ENCODE peak calls at places on chromosomes 3 and 15, in five cellular contexts. I is H9, B is H1, S is neuronal stem cell, Q is mesenchymal stem cell. F is an unnamed sample.

GRCh38 chr3:42844815-42845214 is 30.9 kb downstream of the CYP8B1 start:
- DNase-seq in I (no peak), B (no peak), S (no peak), Q (no peak), F (no peak)

GRCh38 chr15:63969652-63970421 is 76.4 kb downstream of the DAPK2 start:
- DNase-seq in I (peak), B (no peak), S (no peak), Q (no peak), F (no peak)

GRCh38 chr3:146163584-146163983 is 2.6 kb upstream of the PLOD2 start:
- DNase-seq in I (no peak), B (no peak), S (no peak), Q (peak), F (peak)

GRCh38 chr3:171195686-171196085 is 169.2 kb upstream of the SLC2A2 start:
- DNase-seq in I (no peak), B (no peak), S (no peak), Q (no peak), F (no peak)

GRCh38 chr3:58419782-58420512 is 13.7 kb downstream of the PDHB start:
- DNase-seq in I (no peak), B (no peak), S (no peak), Q (peak), F (peak)

GRCh38 chr3:194755689-194756459 is 70.2 kb downstream of the FAM43A start:
- DNase-seq in I (no peak), B (no peak), S (no peak), Q (no peak), F (no peak)

GRCh38 chr3:188092648-188093047 is 61.3 kb upstream of the LPP start:
- DNase-seq in I (no peak), B (no peak), S (no peak), Q (peak), F (peak)

GRCh38 chr3:10585945-10586344 is 80.6 kb upstream of the ATP2B2 start:
- DNase-seq in I (no peak), B (no peak), S (no peak), Q (no peak), F (no peak)

GRCh38 chr3:56923546-56924224 is 121.9 kb upstream of the ARHGEF3 start:
- DNase-seq in I (no peak), B (no peak), S (no peak), Q (peak), F (peak)

GRCh38 chr3:88220126-88220525 is 70.4 kb downstream of the C3orf38 start:
- DNase-seq in I (no peak), B (no peak), S (no peak), Q (no peak), F (no peak)

GRCh38 chr15:30001592-30001991 is 81.2 kb upstream of the GOLGA8J start:
- DNase-seq in I (no peak), B (no peak), S (no peak), Q (no peak), F (no peak)

GRCh38 chr15:66617137-66618090 is 51.6 kb upstream of the LCTL start:
- DNase-seq in I (no peak), B (no peak), S (no peak), Q (peak), F (peak)

GRCh38 chr3:27322634-27323033 is 46.5 kb downstream of the NEK10 start:
- DNase-seq in I (no peak), B (no peak), S (no peak), Q (no peak), F (no peak)

GRCh38 chr15:78212546-78213424 is 21.6 kb downstream of the ACSBG1 start:
- DNase-seq in I (no peak), B (no peak), S (no peak), Q (peak), F (peak)

GRCh38 chr3:178434206-178434805 is 101.9 kb upstream of the KCNMB2 start:
- DNase-seq in I (no peak), B (no peak), S (no peak), Q (peak), F (no peak)

GRCh38 chr3:197494366-197495058 is 61.3 kb downstream of the BDH1 start:
- DNase-seq in I (no peak), B (no peak), S (no peak), Q (no peak), F (no peak)

GRCh38 chr3:187799942-187800637 is 54.8 kb upstream of the BCL6 start:
- DNase-seq in I (no peak), B (no peak), S (no peak), Q (no peak), F (peak)

GRCh38 chr15:26974120-26974780 is 3.3 kb downstream of the GABRG3 start:
- DNase-seq in I (peak), B (no peak), S (peak), Q (no peak), F (peak)

GRCh38 chr3:51390600-51391074 is 448 bp upstream of the RBM15B start:
- DNase-seq in I (no peak), B (no peak), S (no peak), Q (no peak), F (no peak)
- H3K14ac ChIP-seq in I (no peak), B (no peak), S (no peak), Q (no peak), F (peak)

DNA sequence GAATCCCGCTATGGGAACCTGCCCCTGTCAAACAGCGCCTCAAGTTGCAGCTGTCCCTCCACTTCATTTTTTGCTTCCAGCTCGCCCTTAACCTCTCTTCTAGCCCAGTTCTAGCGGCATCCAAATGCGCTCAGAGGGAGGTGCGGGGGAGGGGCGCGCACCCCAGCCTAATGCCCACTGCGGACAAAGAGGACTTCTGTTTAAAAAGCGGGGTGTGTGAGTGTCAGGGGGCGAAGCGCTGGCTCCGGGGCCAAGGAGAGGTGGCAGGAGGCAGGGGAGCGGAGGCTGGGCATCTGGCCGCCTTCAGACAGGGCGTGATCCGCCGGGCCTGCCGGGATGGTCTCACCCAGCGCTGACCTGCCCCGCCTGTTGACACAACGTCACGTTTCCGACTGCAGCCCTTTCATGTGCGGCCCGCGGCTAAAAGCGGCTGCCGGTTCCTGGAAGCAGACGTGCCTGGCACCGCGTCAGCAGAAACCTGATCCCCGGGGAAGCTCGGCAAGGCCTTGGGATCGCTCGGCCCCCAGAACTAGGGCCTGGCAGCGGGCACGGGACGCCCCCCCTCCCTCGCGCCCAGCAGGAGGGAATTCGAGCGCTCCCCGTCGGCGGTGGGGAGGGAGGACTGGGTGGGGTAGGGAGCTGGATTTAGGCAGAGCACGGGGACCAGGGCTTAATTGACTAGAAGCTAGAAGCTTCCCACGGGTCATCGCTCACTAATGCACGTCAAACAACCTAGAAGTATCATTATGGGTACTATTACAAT is 7.6 kb downstream of the BHLHE40 start:
- DNase-seq in I (peak), B (peak), S (peak), Q (peak), F (peak)
- H3K4ac ChIP-seq in I (no peak), B (no peak), S (no peak), Q (peak), F (peak)

GRCh38 chr15:41416742-41417417 is at the start of gene RTF1:
- DNase-seq in I (peak), B (peak), S (peak), Q (peak), F (peak)
- H3K14ac ChIP-seq in I (peak), B (no peak), S (peak), Q (no peak), F (peak)

GRCh38 chr3:47161983-47162694 is 1.8 kb downstream of the SETD2 start:
- DNase-seq in I (no peak), B (no peak), S (no peak), Q (peak), F (no peak)
- H3K4ac ChIP-seq in I (no peak), B (no peak), S (no peak), Q (no peak), F (no peak)

DNA sequence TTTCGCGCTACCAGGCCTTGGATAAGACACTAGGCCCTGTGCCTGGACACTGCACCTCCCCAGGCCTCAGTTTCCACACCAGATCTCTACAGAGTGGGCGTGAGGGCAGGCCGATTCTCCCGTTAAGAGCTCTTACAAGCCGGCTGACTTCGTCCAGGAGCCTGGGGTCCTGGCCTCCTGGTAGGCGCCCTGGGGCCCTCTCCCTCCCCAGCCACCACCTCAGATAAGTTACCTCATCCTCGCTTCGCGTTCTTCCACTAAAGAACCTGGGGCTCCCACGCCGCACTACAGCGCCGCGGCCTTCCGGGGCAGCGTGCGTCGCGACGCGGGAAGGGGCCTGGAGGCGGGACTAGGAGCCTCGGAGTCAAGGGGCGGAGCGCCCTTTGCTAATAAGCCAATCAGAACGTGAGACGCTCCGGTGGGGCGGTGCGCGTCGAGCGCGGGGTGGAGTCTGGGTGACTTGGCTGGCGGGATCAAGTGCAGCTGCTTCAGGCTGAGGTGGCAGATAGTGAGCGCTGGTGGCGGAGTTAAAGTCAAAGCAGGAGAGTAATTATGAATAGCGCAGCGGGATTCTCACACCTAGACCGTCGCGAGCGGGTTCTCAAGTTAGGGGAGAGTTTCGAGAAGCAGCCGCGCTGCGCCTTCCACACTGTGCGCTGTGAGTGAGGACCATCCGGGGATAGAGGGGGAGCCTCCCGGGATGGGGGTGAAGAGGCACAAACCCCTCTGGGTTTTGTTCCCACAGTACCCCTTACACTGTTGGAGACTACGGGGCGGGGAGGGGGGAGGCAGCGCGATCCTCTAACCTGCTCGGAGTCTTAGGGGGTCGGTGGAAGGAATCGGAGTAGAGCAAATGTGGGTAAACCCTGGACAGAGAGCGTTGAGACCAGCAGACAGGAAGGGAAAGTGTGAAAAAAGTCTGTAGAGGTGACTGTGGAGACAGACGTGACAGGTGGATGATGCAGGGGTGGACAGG is at the start of the genes EAF2 and IQCB1:
- DNase-seq in I (peak), B (peak), S (peak), Q (peak), F (peak)
- H3K14ac ChIP-seq in I (peak), B (no peak), S (no peak), Q (no peak), F (peak)

DNA sequence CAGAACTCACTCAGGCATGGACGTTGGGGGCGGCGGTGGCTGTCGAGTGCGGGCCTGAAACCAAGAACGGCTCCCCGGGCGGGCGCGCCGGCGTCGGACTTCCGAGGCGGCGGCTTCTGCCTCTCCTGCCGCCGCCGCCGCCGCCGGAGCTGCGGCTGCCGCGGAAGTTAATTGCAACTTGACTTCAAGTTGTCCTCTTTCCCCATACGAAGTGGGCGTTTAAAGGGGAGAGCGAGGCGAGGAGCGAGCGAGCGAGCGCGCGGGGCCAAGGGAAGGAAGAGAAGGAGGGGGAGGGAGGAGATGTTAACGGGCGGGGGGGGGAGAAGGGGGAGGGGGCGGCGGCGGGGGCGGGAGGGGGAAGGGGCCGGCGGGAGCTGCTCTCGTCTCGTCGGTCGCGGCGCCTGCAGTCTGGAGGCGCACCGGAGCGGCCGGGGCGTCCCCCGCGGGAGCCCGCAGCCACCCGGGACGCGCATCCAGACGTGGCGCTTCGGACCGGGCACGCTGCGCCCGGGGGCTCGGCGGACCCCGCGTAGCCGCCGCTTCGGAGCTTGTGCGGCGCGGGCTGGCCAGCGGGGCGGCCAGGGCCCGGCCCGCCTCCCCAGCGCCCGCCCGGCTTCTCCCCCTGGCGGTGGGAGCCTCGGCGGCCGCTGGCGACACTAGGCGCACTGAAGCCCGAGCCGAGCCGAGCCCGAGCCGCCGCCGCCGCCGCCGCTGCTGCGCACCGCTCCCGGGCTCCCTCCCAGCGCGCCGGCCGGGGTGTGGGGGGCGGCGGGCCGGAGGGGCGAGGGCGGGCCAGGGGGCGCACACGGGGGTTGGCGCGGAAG is 19.7 kb upstream of the SATB1 start:
- DNase-seq in I (peak), B (no peak), S (peak), Q (peak), F (peak)
- H3K4ac ChIP-seq in I (no peak), B (no peak), S (no peak), Q (no peak), F (no peak)

GRCh38 chr3:9074079-9074478 is 110.8 kb upstream of the RAD18 start:
- DNase-seq in I (no peak), B (no peak), S (no peak), Q (no peak), F (peak)
- H3K14ac ChIP-seq in I (no peak), B (no peak), S (no peak), Q (no peak), F (no peak)

GRCh38 chr15:51374131-51374530 is 32.7 kb downstream of the GLDN start:
- DNase-seq in I (no peak), B (no peak), S (no peak), Q (no peak), F (no peak)

GRCh38 chr15:51369451-51369761 is 28.0 kb downstream of the GLDN start:
- DNase-seq in I (no peak), B (no peak), S (no peak), Q (no peak), F (no peak)

GRCh38 chr15:51368751-51369450 is 27.4 kb downstream of the GLDN start:
- DNase-seq in I (no peak), B (no peak), S (no peak), Q (peak), F (peak)

GRCh38 chr15:51368307-51368706 is 26.9 kb downstream of the GLDN start:
- DNase-seq in I (no peak), B (no peak), S (no peak), Q (no peak), F (no peak)

DNA sequence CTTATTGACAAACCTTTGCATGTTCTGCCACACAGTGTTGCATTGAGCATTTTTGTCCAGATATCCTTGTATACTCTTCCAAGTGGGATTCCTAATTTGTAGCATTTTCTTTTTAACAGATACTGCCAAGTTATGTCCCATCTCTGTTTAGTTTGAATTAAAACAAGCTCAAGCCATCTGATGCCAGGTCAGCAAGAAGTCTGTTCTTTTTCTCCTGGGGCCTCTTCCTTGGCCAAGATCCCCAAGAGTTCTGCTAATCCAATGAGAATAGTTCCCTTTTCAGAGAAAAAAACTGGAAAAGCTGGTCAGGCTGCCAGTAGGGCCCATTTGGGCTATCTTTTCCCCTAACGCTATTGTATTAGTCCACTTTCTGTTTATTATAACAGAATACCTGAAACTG is 29.8 kb downstream of the GLDN start:
- DNase-seq in I (no peak), B (no peak), S (no peak), Q (no peak), F (no peak)
- H3K4ac ChIP-seq in I (no peak), B (no peak), S (no peak), Q (no peak), F (no peak)

GRCh38 chr15:60370804-60371700 is 26.7 kb downstream of the ANXA2 start:
- DNase-seq in I (no peak), B (no peak), S (no peak), Q (peak), F (peak)
- H3K14ac ChIP-seq in I (no peak), B (no peak), S (no peak), Q (no peak), F (peak)

DNA sequence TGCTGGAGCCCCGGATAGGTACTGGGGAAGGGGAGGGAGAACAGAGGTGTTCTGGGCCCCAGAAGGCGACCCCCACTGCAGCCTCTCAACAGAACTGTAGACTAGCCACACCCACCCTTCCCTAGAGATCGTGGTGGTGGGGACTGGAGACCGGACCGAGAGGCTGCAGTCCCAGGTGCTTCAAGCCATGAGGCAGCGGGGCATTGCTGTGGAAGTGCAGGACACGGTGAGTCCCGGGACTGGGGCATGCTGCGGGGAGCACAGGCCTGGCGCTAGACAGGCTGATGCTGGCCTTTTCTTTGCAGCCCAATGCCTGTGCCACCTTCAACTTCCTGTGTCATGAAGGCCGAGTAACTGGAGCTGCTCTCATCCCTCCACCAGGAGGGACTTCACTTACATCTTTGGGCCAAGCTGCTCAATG is 840 bp downstream of the NDUFAF3 start:
- DNase-seq in I (no peak), B (no peak), S (no peak), Q (peak), F (no peak)
- H3K4ac ChIP-seq in I (no peak), B (no peak), S (no peak), Q (no peak), F (peak)

F was measured in IMR-90.